ENCODE peak calls at places on chromosomes 12 and 14, in five cellular contexts. D is DMS153; F is effector CD8-positive, alpha-beta T cell; U is NCI-H1694 treated with DMSO at 0.1 percent for 48 hours; I is cardiac muscle cell. E is an unnamed sample.

GRCh38 chr14:86035882-86036281 is 505.9 kb downstream of the FLRT2 start:
- DNase-seq in U (no peak), F (no peak), I (peak), D (no peak), E (no peak)

GRCh38 chr12:57126561-57126960 is 1.7 kb upstream of the LRP1 start:
- DNase-seq in I (no peak), D (no peak), F (no peak), U (peak), E (no peak)

GRCh38 chr12:106205208-106206069 is 42.4 kb downstream of the CKAP4 start:
- DNase-seq in F (no peak), I (no peak), U (no peak), D (no peak), E (no peak)

GRCh38 chr14:99507860-99508640 is 26.8 kb downstream of the CCNK start:
- DNase-seq in U (no peak), F (no peak), D (no peak), I (no peak), E (no peak)

GRCh38 chr12:119512772-119513497 is 80.6 kb upstream of the TMEM233 start:
- DNase-seq in U (no peak), F (no peak), D (no peak), I (peak), E (no peak)

GRCh38 chr14:69769623-69770022 is 2.7 kb downstream of the SRSF5 start:
- DNase-seq in I (no peak), F (no peak), D (no peak), U (no peak), E (no peak)

GRCh38 chr12:4037747-4038312 is 164.6 kb upstream of the PARP11 start:
- DNase-seq in I (peak), U (peak), D (no peak), F (peak), E (no peak)

GRCh38 chr14:89757313-89757939 is 197.1 kb downstream of the EFCAB11 start:
- DNase-seq in U (no peak), I (no peak), F (no peak), D (no peak), E (no peak)

GRCh38 chr12:108478611-108479010 is 36.5 kb upstream of the FICD start:
- DNase-seq in F (no peak), I (no peak), U (no peak), D (no peak), E (no peak)

GRCh38 chr12:121709478-121709890 is 3.1 kb upstream of the TMEM120B start:
- DNase-seq in U (no peak), I (peak), D (no peak), F (no peak), E (no peak)

GRCh38 chr14:61219673-61220072 is 61.5 kb downstream of the TMEM30B start:
- DNase-seq in F (no peak), D (no peak), I (no peak), U (no peak), E (no peak)

E was measured in effector CD4-positive, alpha-beta T cell.